ENCODE peak calls at places on chromosomes 1 and 21, in ten cellular contexts. Z, N, U, V, G, L, O, F, Y and I are unnamed samples.

GRCh38 chr1:83910461-83910860 is 88.5 kb downstream of the TTLL7 start:
- DNase-seq in L (no peak), U (peak; percentile 67), F (no peak), N (no peak), Y (no peak), G (no peak), V (no peak), O (no peak), Z (peak; percentile 58), I (no peak)

GRCh38 chr1:99469641-99470040 is 176.3 kb upstream of the PALMD start:
- DNase-seq in V (no peak), G (peak; percentile 71), U (no peak), O (no peak), F (no peak), Y (no peak), L (no peak), Z (no peak), N (no peak), I (no peak)

GRCh38 chr21:28454978-28455600 is 537.6 kb downstream of the LTN1 start:
- DNase-seq in U (no peak), G (peak; percentile 48), Z (no peak), O (no peak), F (no peak), N (no peak), V (no peak), L (no peak), Y (no peak), I (no peak)

GRCh38 chr1:199243423-199244061 is 604.7 kb downstream of the PTPRC start:
- DNase-seq in U (peak; percentile 57), O (no peak), F (no peak), L (peak; percentile 16), V (peak; percentile 66), Z (peak; percentile 39), Y (no peak), N (peak; percentile 82), G (no peak), I (peak; percentile 55)

GRCh38 chr1:107599220-107599619 is 365.8 kb downstream of the VAV3 start:
- DNase-seq in U (no peak), Z (no peak), G (no peak), O (peak; percentile 14), F (no peak), L (no peak), Y (no peak), V (no peak), N (no peak), I (no peak)

GRCh38 chr1:62912028-62912638 is 128.2 kb downstream of the ATG4C start:
- DNase-seq in O (no peak), N (no peak), Y (no peak), L (no peak), U (peak; percentile 41), Z (peak; percentile 37), F (no peak), G (peak; percentile 2), V (no peak), I (no peak)

GRCh38 chr1:218763538-218763937 is 410.1 kb upstream of the LYPLAL1 start:
- DNase-seq in N (no peak), F (no peak), O (no peak), Z (no peak), L (no peak), V (no peak), U (no peak), G (no peak), Y (no peak), I (no peak)

GRCh38 chr21:25963186-25963585 is 207.4 kb downstream of the APP start:
- DNase-seq in V (no peak), U (peak; percentile 60), Y (no peak), G (peak; percentile 72), O (no peak), F (no peak), N (no peak), Z (peak; percentile 36), L (no peak), I (no peak)

GRCh38 chr1:40153073-40153770 is 8.0 kb upstream of the RLF start:
- DNase-seq in U (peak; percentile 82), Z (peak; percentile 81), G (peak; percentile 35), O (peak; percentile 33), Y (no peak), F (no peak), V (no peak), L (no peak), N (peak; percentile 25), I (no peak)

GRCh38 chr1:175481126-175482071 is 262.0 kb downstream of the TNR start:
- DNase-seq in V (no peak), N (no peak), Y (no peak), Z (peak; percentile 19), F (no peak), L (no peak), G (no peak), U (peak; percentile 53), O (no peak), I (no peak)

GRCh38 chr1:180112979-180113650 is 41.6 kb upstream of the QSOX1 start:
- DNase-seq in L (no peak), N (no peak), O (no peak), U (peak; percentile 69), Z (peak; percentile 91), Y (no peak), F (no peak), V (no peak), G (no peak), I (no peak)

GRCh38 chr1:88327391-88328267 is 356.4 kb upstream of the PKN2 start:
- DNase-seq in V (no peak), Y (no peak), O (peak; percentile 21), G (peak; percentile 92), U (peak; percentile 91), L (no peak), N (no peak), Z (peak; percentile 91), F (no peak), I (no peak)

GRCh38 chr1:3510136-3510955 is 55.9 kb downstream of the ARHGEF16 start:
- DNase-seq in F (no peak), Z (no peak), O (no peak), Y (no peak), N (no peak), U (no peak), V (no peak), G (no peak), L (no peak), I (no peak)

GRCh38 chr1:28604411-28604810 is 12.3 kb downstream of the RAB42 start:
- DNase-seq in G (no peak), Y (no peak), N (no peak), L (no peak), U (no peak), O (no peak), Z (no peak), F (no peak), V (no peak), I (no peak)

GRCh38 chr1:173568483-173568882 is 34.4 kb downstream of the SLC9C2 start:
- DNase-seq in V (no peak), Z (no peak), O (no peak), G (no peak), L (no peak), Y (no peak), F (no peak), N (no peak), U (no peak), I (no peak)

GRCh38 chr1:50968021-50968883 is 1.8 kb upstream of the CDKN2C start:
- DNase-seq in G (peak; percentile 84), V (peak; percentile 77), O (peak; percentile 98), U (peak; percentile 91), Z (peak; percentile 90), F (peak; percentile 91), N (peak; percentile 83), L (peak; percentile 54), Y (peak; percentile 85), I (peak; percentile 60)

GRCh38 chr1:10319750-10320149 is 79.1 kb upstream of the PGD start:
- DNase-seq in F (no peak), L (no peak), U (no peak), O (no peak), Z (no peak), Y (no peak), N (no peak), V (no peak), G (no peak), I (no peak)

GRCh38 chr1:29708381-29708780 is 472.1 kb downstream of the PTPRU start:
- DNase-seq in O (no peak), U (no peak), N (no peak), Y (no peak), V (no peak), L (no peak), G (no peak), F (no peak), Z (no peak), I (no peak)

GRCh38 chr1:111976842-111977241 is 12.6 kb downstream of the KCND3 start:
- DNase-seq in L (no peak), V (no peak), N (no peak), G (no peak), F (no peak), Z (no peak), Y (no peak), U (no peak), O (no peak), I (no peak)

GRCh38 chr1:199463521-199464127 is 563.9 kb upstream of the NR5A2 start:
- DNase-seq in Z (peak; percentile 74), O (no peak), L (no peak), V (no peak), Y (no peak), F (no peak), U (peak; percentile 81), N (peak; percentile 27), G (peak; percentile 59), I (no peak)

GRCh38 chr1:205505076-205505729 is 734 bp downstream of the CDK18 start:
- DNase-seq in N (no peak), Y (no peak), Z (no peak), L (no peak), U (no peak), G (no peak), O (no peak), F (no peak), V (no peak), I (no peak)

GRCh38 chr1:117215733-117216462 is 5.2 kb upstream of the VTCN1 start:
- DNase-seq in V (no peak), F (no peak), N (no peak), O (no peak), Z (no peak), Y (no peak), L (no peak), U (no peak), G (no peak), I (no peak)

GRCh38 chr1:189432761-189433160 is 1044.9 kb downstream of the BRINP3 start:
- DNase-seq in Y (no peak), F (no peak), O (no peak), U (peak; percentile 16), G (peak; percentile 2), Z (no peak), N (no peak), V (no peak), L (no peak), I (no peak)

GRCh38 chr1:114671011-114671938 is 1.4 kb upstream of the DENND2C start:
- DNase-seq in G (peak; percentile 7), Y (no peak), O (no peak), U (peak; percentile 31), N (no peak), F (no peak), Z (peak; percentile 42), V (no peak), L (no peak), I (no peak)

GRCh38 chr1:15919316-15919715 is 56.6 kb downstream of the ZBTB17 start:
- DNase-seq in N (peak; percentile 78), L (peak; percentile 24), G (peak; percentile 94), O (no peak), Y (no peak), V (peak; percentile 68), F (no peak), U (peak; percentile 70), Z (peak; percentile 43), I (peak; percentile 33)

GRCh38 chr1:3614755-3615742 is 3.7 kb upstream of the MEGF6 start:
- DNase-seq in F (no peak), L (no peak), Z (no peak), O (no peak), G (no peak), N (no peak), Y (no peak), V (no peak), U (no peak), I (no peak)

GRCh38 chr1:94693029-94693428 is 127.1 kb upstream of the SLC44A3 start:
- DNase-seq in L (no peak), U (no peak), V (no peak), Y (no peak), F (no peak), N (no peak), Z (no peak), O (no peak), G (no peak), I (no peak)

GRCh38 chr21:43865471-43866181 is 603 bp downstream of the AGPAT3 start:
- DNase-seq in U (peak; percentile 25), L (peak; percentile 16), O (no peak), G (no peak), F (no peak), N (peak; percentile 70), V (peak; percentile 51), Z (peak; percentile 29), Y (no peak), I (peak; percentile 45)